ENCODE peak calls at places on chromosomes 11 and 22, in seven cellular contexts. P is fibroblast of lung; M is GM20000; N is NCI-H1417; X is stimulated activated CD4-positive, alpha-beta T cell treated with anti-CD3 and anti-CD28 coated beads, Interleukin-1b, Interleukin-23, amount 100 ng/mL, for 4 hours; H is mucosa of gallbladder; D is A549. L is an unnamed sample.

GRCh38 chr11:128783513-128783912 is 83.6 kb downstream of the KCNJ1 start:
- DNase-seq in X (no peak), N (no peak), P (no peak), D (no peak), M (no peak), H (no peak), L (no peak)

GRCh38 chr11:313304-313786 is 495 bp upstream of the IFITM1 start:
- DNase-seq in X (no peak), H (no peak), P (no peak), D (no peak), N (no peak), M (no peak), L (no peak)

GRCh38 chr11:66119348-66120133 is 49.5 kb downstream of the PACS1 start:
- DNase-seq in H (peak; percentile 20), D (peak; percentile 89), X (no peak), M (no peak), N (no peak), P (peak; percentile 92), L (no peak)

GRCh38 chr11:23123766-23124165 is 263.5 kb upstream of the CCDC179 start:
- DNase-seq in P (peak; percentile 65), X (no peak), H (no peak), N (no peak), M (no peak), D (peak; percentile 16), L (no peak)

GRCh38 chr22:28791841-28792490 is 8.4 kb downstream of the XBP1 start:
- DNase-seq in X (no peak), P (no peak), H (no peak), D (no peak), M (peak; percentile 66), N (no peak), L (no peak)

GRCh38 chr22:30870451-30871345 is 97.9 kb downstream of the MORC2 start:
- DNase-seq in N (no peak), D (no peak), X (no peak), M (no peak), P (no peak), H (no peak), L (no peak)

GRCh38 chr11:9524001-9524400 is 49.5 kb upstream of the WEE1 start:
- DNase-seq in P (no peak), D (no peak), H (no peak), N (no peak), M (no peak), X (no peak), L (no peak)

GRCh38 chr11:64919627-64920026 is 2.6 kb upstream of the ATG2A start:
- DNase-seq in M (no peak), X (no peak), H (no peak), N (no peak), P (no peak), D (no peak), L (no peak)

GRCh38 chr11:92675303-92675702 is 294.1 kb upstream of the MTNR1B start:
- DNase-seq in D (no peak), M (no peak), H (no peak), X (no peak), N (no peak), P (no peak), L (no peak)

GRCh38 chr11:111797145-111797581 is 31.0 kb upstream of the PPP2R1B start:
- DNase-seq in X (no peak), M (peak; percentile 14), N (no peak), H (no peak), P (peak; percentile 41), D (peak; percentile 10), L (no peak)